ENCODE peak calls at places on chromosomes 7 and 10, in six cellular contexts. H is endodermal cell; E is uterus; L is activated CD4-positive, alpha-beta T cell treated with anti-CD3 and anti-CD28 coated beads for 24 hours; S is stimulated activated CD8-positive, alpha-beta memory T cell treated with anti-CD3 and anti-CD28 coated beads, Interleukin-4, amount 100 ng/mL, for 1 hour; P is WTC11. O is an unnamed sample.

GRCh38 chr7:3165681-3166580 is 122.3 kb upstream of the CARD11 start:
- DNase-seq in H (no peak), E (no peak), L (no peak), S (no peak), P (no peak), O (no peak)

GRCh38 chr10:69483988-69484387 is 32.7 kb downstream of the TSPAN15 start:
- DNase-seq in H (no peak), E (no peak), L (no peak), S (no peak), P (no peak), O (no peak)

GRCh38 chr10:85641479-85641967 is 725.1 kb downstream of the GRID1 start:
- DNase-seq in H (peak), E (no peak), L (no peak), S (no peak), P (no peak), O (no peak)

GRCh38 chr10:6348091-6348862 is 145.5 kb downstream of the PFKFB3 start:
- DNase-seq in H (peak), E (no peak), L (peak), S (peak), P (no peak), O (peak)

GRCh38 chr7:4797858-4798705 is 22.7 kb downstream of the AP5Z1 start:
- DNase-seq in H (peak), E (no peak), L (peak), S (no peak), P (peak), O (no peak)

GRCh38 chr7:149070372-149071140 is 20.0 kb downstream of the ZNF786 start:
- DNase-seq in H (no peak), E (no peak), L (no peak), S (no peak), P (no peak), O (no peak)

GRCh38 chr10:3199488-3199887 is 26.9 kb upstream of the PITRM1 start:
- DNase-seq in H (no peak), E (no peak), L (no peak), S (no peak), P (no peak), O (no peak)

GRCh38 chr10:6089334-6090219 is 743 bp downstream of the RBM17 start:
- DNase-seq in H (peak), E (no peak), L (no peak), S (no peak), P (peak), O (no peak)

GRCh38 chr10:49534670-49535381 is 4.1 kb downstream of the ERCC6 start:
- DNase-seq in H (no peak), E (no peak), L (no peak), S (no peak), P (no peak), O (no peak)

GRCh38 chr10:122780391-122780790 is 65.3 kb downstream of the CUZD1 start:
- DNase-seq in H (no peak), E (no peak), L (no peak), S (no peak), P (no peak), O (no peak)

GRCh38 chr7:76155938-76156337 is 45.8 kb upstream of the SRRM3 start:
- DNase-seq in H (no peak), E (no peak), L (no peak), S (no peak), P (no peak), O (no peak)

GRCh38 chr7:107725138-107725740 is 18.7 kb upstream of the CBLL1 start:
- DNase-seq in H (peak), E (peak), L (peak), S (no peak), P (peak), O (no peak)

GRCh38 chr10:70584941-70585544 is 17.5 kb downstream of the PRF1 start:
- DNase-seq in H (peak), E (no peak), L (no peak), S (no peak), P (peak), O (no peak)

GRCh38 chr10:49458869-49459268 is 63.0 kb upstream of the DRGX start:
- DNase-seq in H (no peak), E (no peak), L (no peak), S (no peak), P (no peak), O (no peak)

GRCh38 chr7:151818674-151819519 is 58.0 kb downstream of the PRKAG2 start:
- DNase-seq in H (peak), E (no peak), L (no peak), S (no peak), P (no peak), O (no peak)

GRCh38 chr7:158631574-158632195 is 44.1 kb upstream of the PTPRN2 start:
- DNase-seq in H (no peak), E (no peak), L (no peak), S (no peak), P (no peak), O (no peak)

GRCh38 chr10:30974773-30975386 is 56.8 kb downstream of the ZNF438 start:
- DNase-seq in H (no peak), E (no peak), L (no peak), S (no peak), P (no peak), O (no peak)

GRCh38 chr10:5741276-5741675 is 56.6 kb downstream of the TASOR2 start:
- DNase-seq in H (no peak), E (no peak), L (no peak), S (no peak), P (no peak), O (no peak)

GRCh38 chr10:18044976-18045720 is 93.4 kb downstream of the SLC39A12 start:
- DNase-seq in H (no peak), E (no peak), L (no peak), S (no peak), P (no peak), O (no peak)

GRCh38 chr10:44703241-44704155 is 207.6 kb upstream of the TMEM72 start:
- DNase-seq in H (no peak), E (no peak), L (no peak), S (no peak), P (no peak), O (no peak)

GRCh38 chr10:3486346-3487065 is 298.5 kb downstream of the KLF6 start:
- DNase-seq in H (peak), E (no peak), L (no peak), S (no peak), P (peak), O (no peak)

GRCh38 chr7:50364645-50365044 is 60.1 kb downstream of the IKZF1 start:
- DNase-seq in H (no peak), E (no peak), L (no peak), S (no peak), P (no peak), O (no peak)